ENCODE peak calls at places on chromosomes 3 and 15, in four cellular contexts. I is right cardiac atrium, C is activated gamma-delta T cell treated with Interleukin-2 at 50 U/mL for 16 hours, Z is OCI-LY7. K is an unnamed sample.

GRCh38 chr3:72177075-72178050 is 392.4 kb upstream of the PROK2 start:
- DNase-seq in I (peak), C (no peak), Z (peak), K (no peak)

GRCh38 chr3:182920515-182921084 is 59.7 kb downstream of the DCUN1D1 start:
- DNase-seq in I (no peak), C (no peak), Z (no peak), K (no peak)

GRCh38 chr3:172152869-172153268 is 113.5 kb downstream of the FNDC3B start:
- DNase-seq in I (peak), C (no peak), Z (no peak), K (no peak)

GRCh38 chr3:67481126-67481525 is 173.3 kb downstream of the SUCLG2 start:
- DNase-seq in I (no peak), C (no peak), Z (no peak), K (no peak)

GRCh38 chr3:50304601-50305000 is 1.2 kb upstream of the HYAL1 start:
- DNase-seq in I (no peak), C (no peak), Z (no peak), K (no peak)

GRCh38 chr3:62962656-62963055 is 87.4 kb upstream of the CADPS start:
- DNase-seq in I (no peak), C (no peak), Z (no peak), K (no peak)

GRCh38 chr15:84600331-84600686 is 500 bp upstream of the ZSCAN2 start:
- DNase-seq in I (peak), C (peak), Z (peak), K (peak)

GRCh38 chr3:9715764-9716437 is 12.3 kb downstream of the CPNE9 start:
- DNase-seq in I (peak), C (no peak), Z (peak), K (no peak)

GRCh38 chr15:99212401-99212800 is 37.0 kb downstream of the TTC23 start:
- DNase-seq in I (peak), C (no peak), Z (no peak), K (no peak)

GRCh38 chr3:8548502-8549300 is 47.1 kb downstream of the LMCD1 start:
- DNase-seq in I (no peak), C (no peak), Z (no peak), K (no peak)

GRCh38 chr3:37571269-37571668 is 290.4 kb upstream of the CTDSPL start:
- DNase-seq in I (no peak), C (no peak), Z (no peak), K (no peak)

GRCh38 chr3:44861412-44862220 is at the start of gene TMEM42:
- DNase-seq in I (peak), C (peak), Z (peak), K (peak)

GRCh38 chr15:40325188-40325587 is 1.7 kb downstream of the INAFM2 start:
- DNase-seq in I (no peak), C (no peak), Z (no peak), K (no peak)

GRCh38 chr3:67655364-67656121 is 1.1 kb upstream of the SUCLG2 start:
- DNase-seq in I (peak), C (peak), Z (peak), K (no peak)

GRCh38 chr3:46124216-46125143 is 83.6 kb downstream of the CCR1 start:
- DNase-seq in I (peak), C (no peak), Z (no peak), K (no peak)

GRCh38 chr3:155853214-155854146 is 747 bp downstream of the SLC33A1 start:
- DNase-seq in I (peak), C (peak), Z (peak), K (peak)

GRCh38 chr3:97579365-97579764 is 185.2 kb upstream of the ARL6 start:
- DNase-seq in I (no peak), C (no peak), Z (no peak), K (no peak)

GRCh38 chr15:60840703-60841411 is 361.9 kb upstream of the ICE2 start:
- DNase-seq in I (no peak), C (peak), Z (no peak), K (no peak)

GRCh38 chr3:136161516-136161915 is 34.6 kb downstream of the MSL2 start:
- DNase-seq in I (no peak), C (no peak), Z (no peak), K (no peak)

GRCh38 chr3:186986811-186987210 is 56.5 kb downstream of the ST6GAL1 start:
- DNase-seq in I (no peak), C (no peak), Z (no peak), K (no peak)

GRCh38 chr3:27589795-27590194 is 105.6 kb upstream of the SLC4A7 start:
- DNase-seq in I (no peak), C (no peak), Z (no peak), K (no peak)

GRCh38 chr3:151410891-151411559 is 26.5 kb upstream of the P2RY12 start:
- DNase-seq in I (no peak), C (no peak), Z (no peak), K (no peak)

GRCh38 chr15:98442379-98442833 is 205.9 kb upstream of the IGF1R start:
- DNase-seq in I (no peak), C (peak), Z (peak), K (peak)

GRCh38 chr3:100125539-100125938 is 11.2 kb upstream of the FILIP1L start:
- DNase-seq in I (no peak), C (no peak), Z (no peak), K (no peak)

GRCh38 chr3:112653881-112654300 is 12.9 kb upstream of the CCDC80 start:
- DNase-seq in I (peak), C (no peak), Z (no peak), K (no peak)